ENCODE peak calls at places on chromosomes 6 and 20, in five cellular contexts. W is SJSA1; J is heart left ventricle; V is trophoblast cell; B is CD8-positive, alpha-beta T cell. K is an unnamed sample. For H3K9me3 and H3K4me1, the result is how much of the 10 kb centered on the place peaks cover.

GRCh38 chr20:3247638-3248037 is 8.6 kb upstream of the SLC4A11 start:
- DNase-seq in V (peak), B (no peak), W (no peak), J (no peak), K (no peak)

GRCh38 chr6:11251553-11252358 is 19.3 kb upstream of the NEDD9 start:
- DNase-seq in J (peak), V (no peak), W (peak), B (no peak), K (peak)

GRCh38 chr20:50260480-50261221 is 70.0 kb downstream of the CEBPB start:
- DNase-seq in J (no peak), B (no peak), W (no peak), V (no peak), K (no peak)

GRCh38 chr6:15874821-15875220 is 212.0 kb upstream of the DTNBP1 start:
- DNase-seq in J (no peak), W (peak), V (no peak), B (no peak), K (no peak)

GRCh38 chr6:122365775-122366403 is 33.6 kb upstream of the HSF2 start:
- DNase-seq in J (no peak), B (no peak), W (no peak), V (no peak), K (peak)

GRCh38 chr6:84515082-84515481 is 249.3 kb downstream of the TBX18 start:
- DNase-seq in B (no peak), V (no peak), W (peak), J (no peak), K (no peak)

GRCh38 chr20:17849901-17850673 is 118.5 kb downstream of the SNX5 start:
- DNase-seq in W (peak), V (peak), J (peak), B (no peak), K (no peak)

GRCh38 chr20:62730481-62730880 is 21.8 kb downstream of the NTSR1 start:
- DNase-seq in B (no peak), V (no peak), W (no peak), J (no peak), K (no peak)

GRCh38 chr6:139638179-139638872 is 263.9 kb upstream of the CITED2 start:
- DNase-seq in B (no peak), V (no peak), W (no peak), J (no peak), K (no peak)

GRCh38 chr20:37406010-37406998 is 60.4 kb downstream of the SRC start:
- DNase-seq in J (no peak), W (peak), V (peak), B (no peak), K (peak)

GRCh38 chr6:35090734-35091133 is 50.4 kb downstream of the TCP11 start:
- DNase-seq in B (no peak), J (no peak), V (no peak), W (no peak), K (no peak)

GRCh38 chr6:141472123-141472522 is 660.6 kb upstream of the GJE1 start:
- DNase-seq in V (no peak), W (no peak), B (no peak), J (no peak), K (no peak)

GRCh38 chr6:73893696-73894095 is 197.7 kb downstream of the CD109 start:
- DNase-seq in W (no peak), J (no peak), V (no peak), B (no peak), K (peak)

GRCh38 chr20:5078399-5078958 is 41.3 kb downstream of the PCNA start:
- DNase-seq in V (peak), B (peak), J (peak), W (peak), K (no peak)

GRCh38 chr6:48229849-48230248 is 118.9 kb upstream of the PTCHD4 start:
- DNase-seq in W (no peak), J (no peak), B (no peak), V (no peak), K (no peak)

GRCh38 chr20:18288748-18289705 is 700 bp downstream of the ZNF133 start:
- DNase-seq in J (no peak), W (no peak), B (no peak), V (no peak), K (peak)

GRCh38 chr20:766906-767305 is 1.4 kb downstream of the SLC52A3 start:
- DNase-seq in V (peak), J (no peak), B (no peak), W (no peak), K (no peak)

GRCh38 chr20:39960522-39961420 is 728.3 kb downstream of the MAFB start:
- DNase-seq in W (no peak), J (no peak), V (no peak), B (no peak), K (peak)

GRCh38 chr6:26033132-26033941 is 53.9 kb upstream of the HFE start:
- DNase-seq in W (peak), J (peak), B (peak), V (peak), K (peak)

GRCh38 chr20:17868146-17868545 is 100.4 kb downstream of the SNX5 start:
- DNase-seq in B (no peak), W (no peak), J (no peak), V (no peak), K (no peak)

GRCh38 chr20:38110525-38111178 is 54.4 kb downstream of the TGM2 start:
- DNase-seq in V (no peak), W (no peak), B (no peak), J (no peak), K (no peak)

GRCh38 chr20:47181056-47181862 is 175.2 kb downstream of the ZMYND8 start:
- DNase-seq in V (peak), J (no peak), B (no peak), W (peak), K (peak)

GRCh38 chr6:44180886-44181285 is 22.3 kb downstream of the CAPN11 start:
- DNase-seq in J (no peak), B (no peak), W (no peak), V (no peak), K (no peak)

GRCh38 chr6:7341989-7342742 is 29.2 kb upstream of the SSR1 start:
- DNase-seq in V (peak), J (peak), W (no peak), B (no peak), K (peak)

GRCh38 chr6:26194774-26195375 is 107.6 kb downstream of the HFE start:
- DNase-seq in V (no peak), B (no peak), J (no peak), W (no peak), K (no peak)

GRCh38 chr20:54221996-54222890 is 14.4 kb downstream of the PFDN4 start:
- DNase-seq in W (no peak), V (no peak), B (no peak), J (no peak), K (no peak)

GRCh38 chr20:2795451-2795850 is 5.0 kb downstream of the CPXM1 start:
- DNase-seq in W (no peak), V (no peak), J (no peak), B (no peak), K (no peak)

GRCh38 chr6:34027445-34027936 is 118.4 kb downstream of the GRM4 start:
- DNase-seq in W (peak), B (peak), V (peak), J (peak), K (peak)

GRCh38 chr6:134870677-134871498 is 79.0 kb downstream of the ALDH8A1 start:
- DNase-seq in B (no peak), V (no peak), W (no peak), J (no peak), K (no peak)

GRCh38 chr6:107866606-107867301 is 42.6 kb upstream of the SCML4 start:
- DNase-seq in B (peak), V (peak), J (no peak), W (peak), K (peak)

GRCh38 chr6:107867302-107867615 is 43.1 kb upstream of the SCML4 start:
- DNase-seq in V (no peak), W (peak), J (no peak), B (no peak), K (no peak)

GRCh38 chr6:107864235-107864970 is 40.3 kb upstream of the SCML4 start:
- DNase-seq in J (no peak), V (no peak), B (no peak), W (no peak), K (no peak)

GRCh38 chr6:107862383-107862782 is 38.3 kb upstream of the SCML4 start:
- DNase-seq in V (no peak), B (no peak), J (no peak), W (no peak), K (no peak)
- H3K27ac ChIP-seq in V (no peak), B (no peak), J (no peak), W (no peak), K (no peak)

GRCh38 chr6:29702519-29703103 is 20.6 kb upstream of the HLA-F start:
- DNase-seq in V (peak), W (peak), B (peak), J (peak), K (peak)
- H3K9me3 ChIP-seq in V (under half), W (under half), B (under half), J (under half), K (under half)

GRCh38 chr6:157436200-157436943 is 55.4 kb downstream of the ZDHHC14 start:
- DNase-seq in B (no peak), V (no peak), W (no peak), J (no peak), K (no peak)
- H3K4me1 ChIP-seq in B (under half), V (under half), W (under half), J (under half), K (under half)

GRCh38 chr20:31569163-31570020 is 35.7 kb upstream of the ID1 start:
- DNase-seq in B (peak), J (peak), V (no peak), W (peak), K (peak)

GRCh38 chr20:31570021-31570463 is 35.0 kb upstream of the ID1 start:
- DNase-seq in V (no peak), B (no peak), W (no peak), J (no peak), K (no peak)

GRCh38 chr20:31572042-31572700 is 32.9 kb upstream of the ID1 start:
- DNase-seq in W (no peak), V (no peak), J (no peak), B (no peak), K (no peak)

GRCh38 chr20:31572701-31573554 is 32.2 kb upstream of the ID1 start:
- DNase-seq in J (peak), B (peak), W (peak), V (peak), K (peak)

DNA sequence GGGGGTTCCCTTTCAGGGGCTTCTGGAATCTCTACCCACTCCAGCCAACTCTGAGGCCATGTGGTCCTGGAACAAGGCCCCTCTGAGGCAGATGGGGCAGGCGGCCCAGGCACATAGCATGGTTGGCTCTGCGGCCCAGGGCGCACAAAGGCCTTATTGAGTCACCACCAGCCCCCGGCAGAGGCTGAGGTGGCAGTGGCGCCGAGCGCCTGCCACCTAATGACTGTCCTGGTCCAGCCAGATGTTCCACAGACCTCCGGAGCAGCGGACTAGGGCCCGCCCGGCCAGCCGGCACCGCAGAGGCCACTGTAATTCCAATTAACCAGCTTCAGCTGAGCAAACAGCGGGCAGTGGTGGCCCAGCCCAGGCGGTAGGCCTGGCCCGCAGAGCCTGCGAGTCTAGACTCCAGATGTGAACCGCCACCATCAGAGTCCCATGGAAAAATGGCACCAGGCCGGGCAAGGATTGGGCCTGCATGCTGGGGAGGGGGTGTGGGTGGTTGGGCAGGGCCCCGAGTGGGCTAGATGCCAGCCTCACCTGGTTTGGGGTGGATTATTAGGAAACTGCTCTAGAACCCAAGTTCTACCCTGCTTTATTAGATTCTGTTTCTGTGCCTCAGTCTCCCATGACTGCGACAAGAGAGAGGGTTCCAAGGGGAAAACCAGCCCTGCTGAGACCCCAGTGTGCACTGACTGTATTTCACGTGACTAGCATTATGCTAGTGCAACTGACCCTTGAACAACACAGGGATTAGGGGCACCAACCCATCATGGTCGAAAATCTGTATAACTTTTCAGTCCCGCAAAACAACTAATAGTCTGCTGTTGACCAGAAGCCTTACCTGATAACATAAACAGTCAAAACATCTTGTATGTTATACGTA is 34.1 kb upstream of the ID1 start:
- DNase-seq in B (no peak), J (no peak), W (peak), V (no peak), K (no peak)
- H3K27ac ChIP-seq in B (no peak), J (peak), W (peak), V (peak), K (no peak)

GRCh38 chr6:917296-917695 is 224.4 kb upstream of the EXOC2 start:
- DNase-seq in V (no peak), B (no peak), J (no peak), W (no peak), K (no peak)

GRCh38 chr6:916160-916559 is 223.2 kb upstream of the EXOC2 start:
- DNase-seq in W (no peak), J (no peak), B (no peak), V (no peak), K (no peak)

GRCh38 chr6:920512-920911 is 227.6 kb upstream of the EXOC2 start:
- DNase-seq in B (no peak), V (no peak), J (no peak), W (no peak), K (no peak)

GRCh38 chr6:919499-919898 is 226.6 kb upstream of the EXOC2 start:
- DNase-seq in V (no peak), J (no peak), B (no peak), W (no peak), K (no peak)

DNA sequence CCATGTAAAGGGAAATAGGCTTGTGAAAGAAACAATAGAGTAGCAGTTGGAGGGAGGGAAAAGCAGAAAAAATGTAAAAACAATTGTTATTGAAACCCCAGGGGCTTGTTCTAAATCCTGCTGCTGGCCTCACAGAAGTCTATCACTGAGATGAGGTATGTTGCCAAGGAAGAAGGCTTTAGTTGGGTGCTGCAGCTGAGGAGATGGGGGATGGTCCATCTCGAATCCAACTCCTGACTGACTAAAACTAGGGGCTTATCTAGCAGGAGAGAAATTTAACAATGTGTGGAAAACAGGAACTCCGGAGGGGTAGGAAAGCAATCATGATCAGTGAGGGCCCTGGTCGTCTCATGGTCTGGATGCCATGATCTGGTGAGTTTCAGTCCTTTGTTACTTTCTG is 225.0 kb upstream of the EXOC2 start:
- DNase-seq in B (no peak), J (no peak), W (no peak), V (no peak), K (no peak)
- H3K9me3 ChIP-seq in B (under half), J (under half), W (under half), V (under half), K (under half)

GRCh38 chr6:75437451-75438185 is 56.0 kb downstream of the FILIP1 start:
- DNase-seq in B (no peak), W (no peak), V (no peak), J (no peak), K (no peak)

GRCh38 chr6:75436869-75437268 is 56.7 kb downstream of the FILIP1 start:
- DNase-seq in V (no peak), W (no peak), B (no peak), J (peak), K (no peak)

GRCh38 chr6:75438186-75438880 is 55.3 kb downstream of the FILIP1 start:
- DNase-seq in V (no peak), W (no peak), B (no peak), J (no peak), K (no peak)
- H3K4me1 ChIP-seq in V (under half), W (under half), B (under half), J (under half), K (under half)

GRCh38 chr6:107392069-107392468 is 67.3 kb downstream of the PDSS2 start:
- DNase-seq in J (no peak), W (no peak), V (no peak), B (no peak), K (no peak)
- H3K27ac ChIP-seq in J (no peak), W (no peak), V (no peak), B (no peak), K (no peak)

GRCh38 chr20:58432190-58432954 is 43.3 kb downstream of the VAPB start:
- DNase-seq in V (no peak), J (no peak), W (no peak), B (no peak), K (no peak)

GRCh38 chr20:58429303-58429702 is 40.3 kb downstream of the VAPB start:
- DNase-seq in J (no peak), W (no peak), B (no peak), V (no peak), K (no peak)

GRCh38 chr20:58433759-58434158 is 44.7 kb downstream of the VAPB start:
- DNase-seq in B (no peak), J (no peak), V (no peak), W (peak), K (peak)

GRCh38 chr20:58433029-58433657 is 44.1 kb downstream of the VAPB start:
- DNase-seq in J (no peak), W (no peak), V (no peak), B (no peak), K (no peak)

GRCh38 chr20:58431134-58431533 is 42.1 kb downstream of the VAPB start:
- DNase-seq in B (no peak), J (no peak), V (no peak), W (no peak), K (no peak)
- H3K9me3 ChIP-seq in B (under half), J (under half), V (under half), W (under half), K (under half)

GRCh38 chr20:41032243-41032642 is 3.6 kb downstream of the TOP1 start:
- DNase-seq in W (no peak), V (no peak), J (no peak), B (no peak), K (no peak)

GRCh38 chr20:41028359-41029149 is at the start of gene TOP1:
- DNase-seq in B (peak), J (peak), W (peak), V (peak), K (peak)

GRCh38 chr20:41029150-41029872 is 689 bp downstream of the TOP1 start:
- DNase-seq in W (peak), V (no peak), J (peak), B (peak), K (peak)

GRCh38 chr20:41030536-41031242 is 2.1 kb downstream of the TOP1 start:
- DNase-seq in J (no peak), V (no peak), W (peak), B (no peak), K (no peak)

GRCh38 chr20:41031243-41031619 is 2.6 kb downstream of the TOP1 start:
- DNase-seq in B (no peak), W (no peak), J (no peak), V (no peak), K (no peak)
- H3K4me1 ChIP-seq in B (half or more), W (under half), J (under half), V (under half), K (under half)

GRCh38 chr6:163877877-163878639 is 463.5 kb downstream of the QKI start:
- DNase-seq in B (no peak), V (no peak), W (no peak), J (no peak), K (no peak)

GRCh38 chr6:163883946-163884345 is 469.4 kb downstream of the QKI start:
- DNase-seq in B (no peak), W (no peak), V (no peak), J (no peak), K (peak)

GRCh38 chr6:163876391-163876790 is 461.9 kb downstream of the QKI start:
- DNase-seq in V (no peak), W (no peak), B (no peak), J (no peak), K (no peak)

DNA sequence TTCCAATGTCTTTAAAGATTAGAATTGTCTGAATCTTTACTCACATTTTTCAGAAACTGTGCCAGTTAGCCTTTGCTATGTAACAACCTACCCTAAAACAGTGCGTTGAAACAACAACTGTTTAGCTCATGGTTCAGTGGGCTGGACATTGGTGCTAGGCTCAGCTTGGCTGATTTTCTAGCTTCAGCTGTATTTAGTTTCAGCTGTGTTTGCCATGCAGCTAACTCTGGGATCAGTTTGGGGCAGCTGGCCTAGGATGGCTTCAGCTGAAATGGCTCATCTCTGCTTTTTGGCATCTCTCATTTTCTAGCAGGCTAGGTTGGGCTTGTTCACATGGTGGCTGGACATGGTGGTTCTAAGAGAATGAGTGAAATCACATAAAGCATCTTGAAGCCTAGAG is 464.1 kb downstream of the QKI start:
- DNase-seq in B (no peak), W (no peak), V (no peak), J (no peak), K (no peak)
- H3K27ac ChIP-seq in B (no peak), W (no peak), V (no peak), J (no peak), K (no peak)